ENCODE peak calls at places on chromosomes 6 and 20, in six cellular contexts. J is heart right ventricle, M is breast epithelium, S is tibial artery, X is ascending aorta, Y is body of pancreas. C is an unnamed sample.

GRCh38 chr6:119979862-119980261 is 630.3 kb upstream of the MAN1A1 start:
- DNase-seq in J (no peak), M (no peak), S (no peak), X (no peak), Y (no peak), C (no peak)

GRCh38 chr20:59785118-59785959 is 148.1 kb downstream of the SYCP2 start:
- DNase-seq in J (no peak), M (no peak), S (peak; percentile 45), X (no peak), Y (no peak), C (no peak)

GRCh38 chr20:49501917-49502316 is 19.4 kb upstream of the KCNB1 start:
- DNase-seq in J (no peak), M (no peak), S (no peak), X (no peak), Y (no peak), C (no peak)

GRCh38 chr20:48015136-48015925 is 230.1 kb upstream of the SULF2 start:
- DNase-seq in J (no peak), M (no peak), S (no peak), X (no peak), Y (no peak), C (no peak)

GRCh38 chr6:24910850-24911712 is 24.7 kb downstream of the RIPOR2 start:
- DNase-seq in J (peak; percentile 54), M (peak; percentile 37), S (peak; percentile 72), X (no peak), Y (peak; percentile 57), C (peak; percentile 55)

GRCh38 chr20:58017237-58017969 is 211.1 kb downstream of the ANKRD60 start:
- DNase-seq in J (no peak), M (peak; percentile 96), S (no peak), X (no peak), Y (peak; percentile 85), C (peak; percentile 59)

GRCh38 chr6:23735151-23735550 is 390.9 kb upstream of the NRSN1 start:
- DNase-seq in J (no peak), M (no peak), S (no peak), X (no peak), Y (no peak), C (no peak)

GRCh38 chr6:46325561-46326525 is 155.1 kb upstream of the ENPP5 start:
- DNase-seq in J (peak; percentile 23), M (no peak), S (no peak), X (no peak), Y (no peak), C (peak; percentile 28)

GRCh38 chr20:56429496-56429895 is 17.4 kb downstream of the CASS4 start:
- DNase-seq in J (no peak), M (no peak), S (peak; percentile 15), X (no peak), Y (no peak), C (peak; percentile 74)

GRCh38 chr6:101730954-101731353 is 337.4 kb downstream of the GRIK2 start:
- DNase-seq in J (no peak), M (no peak), S (no peak), X (no peak), Y (no peak), C (no peak)

GRCh38 chr20:45343867-45344721 is 4.1 kb downstream of the SDC4 start:
- DNase-seq in J (no peak), M (peak; percentile 90), S (peak; percentile 91), X (peak; percentile 70), Y (peak; percentile 89), C (peak; percentile 92)

GRCh38 chr20:47857142-47857993 is 72.1 kb upstream of the SULF2 start:
- DNase-seq in J (peak; percentile 62), M (peak; percentile 42), S (no peak), X (no peak), Y (no peak), C (no peak)

GRCh38 chr20:56439784-56440291 is 27.8 kb downstream of the CASS4 start:
- DNase-seq in J (peak; percentile 63), M (peak; percentile 82), S (peak; percentile 28), X (no peak), Y (peak; percentile 37), C (peak; percentile 99)

GRCh38 chr6:894274-894673 is 201.3 kb upstream of the EXOC2 start:
- DNase-seq in J (no peak), M (no peak), S (no peak), X (no peak), Y (no peak), C (no peak)

GRCh38 chr20:3471397-3472021 is 691 bp downstream of the ATRN start:
- DNase-seq in J (peak; percentile 11), M (no peak), S (peak; percentile 70), X (no peak), Y (no peak), C (no peak)

GRCh38 chr20:59385461-59385860 is 85.0 kb downstream of the EDN3 start:
- DNase-seq in J (no peak), M (no peak), S (no peak), X (no peak), Y (no peak), C (no peak)

GRCh38 chr20:41619360-41620115 is 1.4 kb upstream of the CHD6 start:
- DNase-seq in J (no peak), M (no peak), S (no peak), X (no peak), Y (no peak), C (peak; percentile 39)

GRCh38 chr6:32664354-32664753 is 2.1 kb downstream of the HLA-DQB1 start:
- DNase-seq in J (no peak), M (no peak), S (no peak), X (no peak), Y (no peak), C (no peak)

GRCh38 chr6:32668226-32668747 is 1.8 kb upstream of the HLA-DQB1 start:
- DNase-seq in J (peak; percentile 78), M (peak; percentile 48), S (no peak), X (peak; percentile 9), Y (peak; percentile 26), C (no peak)

GRCh38 chr6:32664827-32665362 is 1.6 kb downstream of the HLA-DQB1 start:
- DNase-seq in J (peak; percentile 34), M (no peak), S (no peak), X (no peak), Y (peak; percentile 27), C (no peak)

GRCh38 chr6:32665621-32666140 is 776 bp downstream of the HLA-DQB1 start:
- DNase-seq in J (no peak), M (no peak), S (no peak), X (no peak), Y (no peak), C (no peak)

DNA sequence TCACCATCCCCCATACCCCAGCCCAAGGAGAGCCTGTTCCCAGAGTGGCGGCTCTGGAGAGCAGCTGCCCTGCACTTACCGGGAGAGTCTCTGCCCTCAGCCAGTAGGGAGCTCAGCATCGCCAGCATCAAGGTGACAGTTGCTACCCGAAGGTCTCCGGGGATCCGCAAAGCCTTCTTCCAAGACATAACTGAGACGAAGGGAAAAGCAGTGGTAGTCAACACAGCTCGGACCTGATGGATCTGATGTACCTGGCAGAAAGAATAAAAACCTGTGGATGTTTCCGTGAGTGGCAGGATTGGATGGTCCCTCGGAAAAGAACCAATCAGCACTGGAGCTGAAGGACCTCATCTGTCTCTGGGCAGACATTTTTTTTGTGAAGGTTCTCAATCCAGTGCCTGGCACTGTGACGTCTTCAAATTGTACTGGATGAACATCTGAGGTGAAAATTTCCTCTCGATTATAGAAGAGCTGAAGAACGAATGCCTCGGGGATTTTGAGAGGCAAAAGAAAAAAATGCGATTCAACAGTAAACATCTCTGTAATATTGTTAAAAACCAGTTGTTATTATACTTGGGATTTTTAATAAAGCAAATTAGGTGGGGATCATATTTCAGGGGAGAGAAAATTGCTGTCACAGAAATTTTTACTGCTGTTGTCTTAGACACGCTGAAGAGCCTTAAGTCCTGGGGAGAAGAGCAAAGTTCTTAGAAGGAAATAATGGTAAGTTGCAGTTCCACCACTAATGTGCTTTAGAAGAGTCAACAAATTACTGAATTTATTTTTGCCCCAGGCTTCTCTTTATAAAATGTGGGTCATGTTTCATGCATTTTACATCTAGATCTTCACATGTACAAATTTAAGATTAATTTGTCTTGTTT is at the start of gene HLA-DQB1:
- DNase-seq in J (peak; percentile 61), M (no peak), S (no peak), X (no peak), Y (no peak), C (no peak)
- H3K4me3 ChIP-seq in J (peak within 1 kb of the TSS; percentile 55), M (peak within 1 kb of the TSS; percentile 16), S (no peak within 1 kb of the TSS), X (no peak within 1 kb of the TSS), Y (no peak within 1 kb of the TSS), C (no peak within 1 kb of the TSS)

DNA sequence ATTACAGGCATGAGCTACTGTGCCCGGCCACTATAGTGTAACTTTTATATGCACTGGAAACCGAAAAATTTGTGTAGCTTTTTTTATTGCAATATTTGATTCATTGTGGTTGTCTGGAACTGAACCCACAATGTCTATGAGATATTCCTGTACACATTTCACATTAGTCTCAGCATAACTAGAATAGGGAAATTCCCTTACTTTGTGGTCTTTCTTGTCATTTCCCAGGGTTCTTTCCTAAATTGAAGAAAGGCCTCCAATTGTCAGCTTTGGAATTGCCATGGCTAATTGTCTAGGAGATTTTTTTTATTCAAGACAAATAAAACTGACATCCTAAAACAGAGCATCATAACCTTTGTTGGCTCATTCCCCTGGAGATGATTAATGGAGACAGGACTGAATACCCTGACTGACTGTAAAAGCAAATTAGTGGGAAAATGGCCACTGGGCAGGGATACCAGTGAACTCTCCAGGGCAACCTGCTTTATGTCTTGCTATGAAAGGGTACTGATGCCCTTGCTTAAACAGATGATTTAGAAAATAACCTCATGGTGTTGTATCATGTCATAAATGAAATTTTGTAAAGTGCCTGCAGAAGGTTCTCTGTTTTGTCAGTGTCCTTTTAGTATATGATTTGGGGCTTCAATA is 576.9 kb downstream of the RFPL4B start:
- DNase-seq in J (no peak), M (no peak), S (no peak), X (no peak), Y (no peak), C (no peak)
- H3K27me3 ChIP-seq in J (no peaks in the 10 kb centered on the region), M (no peaks in the 10 kb centered on the region), S (no peaks in the 10 kb centered on the region), X (no peaks in the 10 kb centered on the region), Y (no peaks in the 10 kb centered on the region), C (no peaks in the 10 kb centered on the region)

GRCh38 chr20:29298271-29298590 is 1959.2 kb upstream of the DEFB115 start:
- DNase-seq in J (no peak), M (no peak), S (no peak), X (no peak), Y (no peak), C (no peak)
- H3K9me3 ChIP-seq in J (no peaks in the 10 kb centered on the region), M (peaks cover 70% of the 10 kb centered on the region), S (no peaks in the 10 kb centered on the region), X (peaks cover 14% of the 10 kb centered on the region), Y (no peaks in the 10 kb centered on the region), C (no peaks in the 10 kb centered on the region)

DNA sequence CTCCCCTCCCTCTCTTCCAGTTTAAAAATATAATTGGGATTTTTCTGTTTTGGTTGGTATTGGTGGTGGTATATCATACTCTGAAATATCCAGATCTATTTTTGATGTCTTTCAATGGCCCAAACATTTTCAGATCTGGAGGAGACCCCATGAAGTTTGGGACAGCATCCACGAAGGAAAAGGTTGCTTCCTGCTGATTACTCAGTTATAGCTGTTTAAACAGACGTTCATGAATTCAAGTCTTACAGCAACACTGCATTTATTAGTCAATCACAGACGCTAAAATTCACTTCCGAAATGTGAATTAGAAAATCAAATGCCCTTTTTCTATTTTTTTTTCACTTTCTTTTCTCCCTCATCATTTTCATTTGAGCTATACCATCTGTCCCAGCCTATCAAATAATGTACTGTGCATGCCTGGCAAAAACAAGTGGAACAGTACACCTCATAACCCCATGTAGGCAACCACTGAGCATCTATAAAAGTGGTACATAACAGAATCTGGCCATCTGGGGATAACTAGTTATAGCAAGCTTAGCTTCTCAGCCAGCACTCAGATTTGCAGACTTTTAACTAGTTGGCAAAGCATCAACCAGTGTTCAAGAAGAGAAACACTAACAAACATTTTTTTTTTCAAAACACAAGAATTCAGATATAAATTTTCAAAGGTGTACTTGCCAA is 124.5 kb downstream of the HIVEP2 start:
- DNase-seq in J (no peak), M (no peak), S (no peak), X (no peak), Y (no peak), C (no peak)
- H3K4me3 ChIP-seq in J (peak overlapping the region; percentile 49), M (peak overlapping the region; percentile 42), S (peak overlapping the region; percentile 31), X (peak overlapping the region; percentile 48), Y (no peak overlapping the region), C (no peak overlapping the region)

GRCh38 chr6:13988908-13989307 is 64.2 kb downstream of the RNF182 start:
- DNase-seq in J (no peak), M (no peak), S (no peak), X (no peak), Y (no peak), C (no peak)
- H3K27me3 ChIP-seq in J (peaks cover 25% of the 10 kb centered on the region), M (no peaks in the 10 kb centered on the region), S (peaks cover 18% of the 10 kb centered on the region), X (no peaks in the 10 kb centered on the region), Y (no peaks in the 10 kb centered on the region), C (peaks cover 12% of the 10 kb centered on the region)